ENCODE peak calls at places on chromosomes 16 and 17, in eight cellular contexts. One of them, this sample, is unnamed.

GRCh38 chr16:53201900-53202299 is 147.1 kb downstream of the CHD9 start:
- DNase-seq in activated T-cell treated with anti-CD3 and anti-CD28 coated beads, Interleukin-2, amount 50 U/mL, for 72 hours: no peak
- DNase-seq in Peyer's patch: no peak
- DNase-seq in effector CD4-positive, alpha-beta T cell: no peak
- DNase-seq in sigmoid colon: no peak
- DNase-seq in iPS DF 19.7: no peak
- DNase-seq in NCI-H2081: no peak
- DNase-seq in AG10803: no peak
- DNase-seq in this sample: no peak

GRCh38 chr17:43953746-43954145 is at the start of gene PYY:
- DNase-seq in iPS DF 19.7: no peak
- DNase-seq in sigmoid colon: no peak
- DNase-seq in activated T-cell treated with anti-CD3 and anti-CD28 coated beads, Interleukin-2, amount 50 U/mL, for 72 hours: no peak
- DNase-seq in Peyer's patch: no peak
- DNase-seq in AG10803: no peak
- DNase-seq in effector CD4-positive, alpha-beta T cell: no peak
- DNase-seq in NCI-H2081: no peak
- DNase-seq in this sample: no peak

GRCh38 chr16:352547-353403 is at the start of gene AXIN1:
- DNase-seq in Peyer's patch: peak
- DNase-seq in AG10803: peak
- DNase-seq in NCI-H2081: peak
- DNase-seq in iPS DF 19.7: peak
- DNase-seq in effector CD4-positive, alpha-beta T cell: peak
- DNase-seq in activated T-cell treated with anti-CD3 and anti-CD28 coated beads, Interleukin-2, amount 50 U/mL, for 72 hours: peak
- DNase-seq in sigmoid colon: peak
- DNase-seq in this sample: peak

GRCh38 chr16:48816393-48816792 is 206.4 kb upstream of the N4BP1 start:
- DNase-seq in NCI-H2081: no peak
- DNase-seq in AG10803: no peak
- DNase-seq in effector CD4-positive, alpha-beta T cell: no peak
- DNase-seq in Peyer's patch: no peak
- DNase-seq in sigmoid colon: no peak
- DNase-seq in iPS DF 19.7: no peak
- DNase-seq in activated T-cell treated with anti-CD3 and anti-CD28 coated beads, Interleukin-2, amount 50 U/mL, for 72 hours: no peak
- DNase-seq in this sample: no peak

GRCh38 chr17:75084039-75084660 is 3.6 kb upstream of the SLC16A5 start:
- DNase-seq in effector CD4-positive, alpha-beta T cell: no peak
- DNase-seq in activated T-cell treated with anti-CD3 and anti-CD28 coated beads, Interleukin-2, amount 50 U/mL, for 72 hours: peak
- DNase-seq in iPS DF 19.7: no peak
- DNase-seq in Peyer's patch: no peak
- DNase-seq in sigmoid colon: no peak
- DNase-seq in AG10803: no peak
- DNase-seq in NCI-H2081: no peak
- DNase-seq in this sample: no peak

GRCh38 chr16:49463529-49463928 is 89.9 kb downstream of the C16orf78 start:
- DNase-seq in activated T-cell treated with anti-CD3 and anti-CD28 coated beads, Interleukin-2, amount 50 U/mL, for 72 hours: peak
- DNase-seq in Peyer's patch: peak
- DNase-seq in NCI-H2081: no peak
- DNase-seq in sigmoid colon: peak
- DNase-seq in effector CD4-positive, alpha-beta T cell: peak
- DNase-seq in iPS DF 19.7: no peak
- DNase-seq in AG10803: no peak
- DNase-seq in this sample: no peak

GRCh38 chr17:37506678-37507077 is 17.0 kb downstream of the DUSP14 start:
- DNase-seq in Peyer's patch: no peak
- DNase-seq in effector CD4-positive, alpha-beta T cell: no peak
- DNase-seq in sigmoid colon: no peak
- DNase-seq in iPS DF 19.7: no peak
- DNase-seq in NCI-H2081: no peak
- DNase-seq in AG10803: no peak
- DNase-seq in activated T-cell treated with anti-CD3 and anti-CD28 coated beads, Interleukin-2, amount 50 U/mL, for 72 hours: no peak
- DNase-seq in this sample: no peak

GRCh38 chr17:73592531-73592961 is 51.7 kb downstream of the SDK2 start:
- DNase-seq in NCI-H2081: no peak
- DNase-seq in sigmoid colon: no peak
- DNase-seq in Peyer's patch: no peak
- DNase-seq in iPS DF 19.7: no peak
- DNase-seq in activated T-cell treated with anti-CD3 and anti-CD28 coated beads, Interleukin-2, amount 50 U/mL, for 72 hours: no peak
- DNase-seq in effector CD4-positive, alpha-beta T cell: no peak
- DNase-seq in AG10803: peak
- DNase-seq in this sample: no peak

GRCh38 chr17:27793168-27793905 is 7.0 kb downstream of the NOS2 start:
- DNase-seq in iPS DF 19.7: no peak
- DNase-seq in NCI-H2081: no peak
- DNase-seq in AG10803: no peak
- DNase-seq in activated T-cell treated with anti-CD3 and anti-CD28 coated beads, Interleukin-2, amount 50 U/mL, for 72 hours: no peak
- DNase-seq in Peyer's patch: no peak
- DNase-seq in effector CD4-positive, alpha-beta T cell: no peak
- DNase-seq in sigmoid colon: no peak
- DNase-seq in this sample: peak

GRCh38 chr17:13099079-13099478 is 81.3 kb upstream of the ELAC2 start:
- DNase-seq in NCI-H2081: no peak
- DNase-seq in effector CD4-positive, alpha-beta T cell: no peak
- DNase-seq in sigmoid colon: no peak
- DNase-seq in activated T-cell treated with anti-CD3 and anti-CD28 coated beads, Interleukin-2, amount 50 U/mL, for 72 hours: no peak
- DNase-seq in AG10803: no peak
- DNase-seq in Peyer's patch: no peak
- DNase-seq in iPS DF 19.7: no peak
- DNase-seq in this sample: no peak

GRCh38 chr16:76970087-76970744 is 220.8 kb upstream of the MON1B start:
- DNase-seq in Peyer's patch: no peak
- DNase-seq in activated T-cell treated with anti-CD3 and anti-CD28 coated beads, Interleukin-2, amount 50 U/mL, for 72 hours: no peak
- DNase-seq in effector CD4-positive, alpha-beta T cell: no peak
- DNase-seq in NCI-H2081: no peak
- DNase-seq in sigmoid colon: no peak
- DNase-seq in AG10803: no peak
- DNase-seq in iPS DF 19.7: no peak
- DNase-seq in this sample: no peak

GRCh38 chr16:74713325-74713724 is 12.7 kb upstream of the MLKL start:
- DNase-seq in effector CD4-positive, alpha-beta T cell: no peak
- DNase-seq in activated T-cell treated with anti-CD3 and anti-CD28 coated beads, Interleukin-2, amount 50 U/mL, for 72 hours: no peak
- DNase-seq in AG10803: no peak
- DNase-seq in sigmoid colon: no peak
- DNase-seq in NCI-H2081: no peak
- DNase-seq in iPS DF 19.7: no peak
- DNase-seq in Peyer's patch: no peak
- DNase-seq in this sample: no peak

GRCh38 chr16:86653289-86654006 is 75.1 kb downstream of the FOXL1 start:
- DNase-seq in iPS DF 19.7: no peak
- DNase-seq in Peyer's patch: no peak
- DNase-seq in effector CD4-positive, alpha-beta T cell: no peak
- DNase-seq in AG10803: peak
- DNase-seq in NCI-H2081: no peak
- DNase-seq in sigmoid colon: no peak
- DNase-seq in activated T-cell treated with anti-CD3 and anti-CD28 coated beads, Interleukin-2, amount 50 U/mL, for 72 hours: no peak
- DNase-seq in this sample: no peak

GRCh38 chr17:16975266-16975651 is 3.3 kb upstream of the TNFRSF13B start:
- DNase-seq in NCI-H2081: no peak
- DNase-seq in activated T-cell treated with anti-CD3 and anti-CD28 coated beads, Interleukin-2, amount 50 U/mL, for 72 hours: no peak
- DNase-seq in Peyer's patch: no peak
- DNase-seq in AG10803: no peak
- DNase-seq in sigmoid colon: peak
- DNase-seq in effector CD4-positive, alpha-beta T cell: no peak
- DNase-seq in iPS DF 19.7: no peak
- DNase-seq in this sample: no peak

GRCh38 chr17:47237841-47238240 is 15.8 kb upstream of the ITGB3 start:
- DNase-seq in NCI-H2081: no peak
- DNase-seq in effector CD4-positive, alpha-beta T cell: no peak
- DNase-seq in activated T-cell treated with anti-CD3 and anti-CD28 coated beads, Interleukin-2, amount 50 U/mL, for 72 hours: no peak
- DNase-seq in sigmoid colon: no peak
- DNase-seq in AG10803: no peak
- DNase-seq in iPS DF 19.7: no peak
- DNase-seq in Peyer's patch: no peak
- DNase-seq in this sample: no peak

GRCh38 chr16:78684040-78684611 is 584.7 kb downstream of the WWOX start:
- DNase-seq in effector CD4-positive, alpha-beta T cell: no peak
- DNase-seq in AG10803: peak
- DNase-seq in sigmoid colon: peak
- DNase-seq in Peyer's patch: peak
- DNase-seq in activated T-cell treated with anti-CD3 and anti-CD28 coated beads, Interleukin-2, amount 50 U/mL, for 72 hours: no peak
- DNase-seq in NCI-H2081: no peak
- DNase-seq in iPS DF 19.7: no peak
- DNase-seq in this sample: peak

GRCh38 chr17:4594406-4595349 is 10.3 kb downstream of the SMTNL2 start:
- DNase-seq in NCI-H2081: no peak
- DNase-seq in sigmoid colon: no peak
- DNase-seq in AG10803: no peak
- DNase-seq in Peyer's patch: peak
- DNase-seq in effector CD4-positive, alpha-beta T cell: no peak
- DNase-seq in iPS DF 19.7: no peak
- DNase-seq in activated T-cell treated with anti-CD3 and anti-CD28 coated beads, Interleukin-2, amount 50 U/mL, for 72 hours: peak
- DNase-seq in this sample: no peak

GRCh38 chr17:31489295-31490018 is 98.0 kb downstream of the RAB11FIP4 start:
- DNase-seq in sigmoid colon: no peak
- DNase-seq in Peyer's patch: peak
- DNase-seq in NCI-H2081: no peak
- DNase-seq in AG10803: no peak
- DNase-seq in effector CD4-positive, alpha-beta T cell: no peak
- DNase-seq in activated T-cell treated with anti-CD3 and anti-CD28 coated beads, Interleukin-2, amount 50 U/mL, for 72 hours: no peak
- DNase-seq in iPS DF 19.7: no peak
- DNase-seq in this sample: no peak

GRCh38 chr17:48194097-48194550 is 86.6 kb downstream of the SNX11 start:
- DNase-seq in NCI-H2081: no peak
- DNase-seq in sigmoid colon: no peak
- DNase-seq in activated T-cell treated with anti-CD3 and anti-CD28 coated beads, Interleukin-2, amount 50 U/mL, for 72 hours: no peak
- DNase-seq in iPS DF 19.7: no peak
- DNase-seq in AG10803: peak
- DNase-seq in effector CD4-positive, alpha-beta T cell: no peak
- DNase-seq in Peyer's patch: no peak
- DNase-seq in this sample: no peak

GRCh38 chr16:68453816-68454215 is 5.5 kb upstream of the SMPD3 start:
- DNase-seq in effector CD4-positive, alpha-beta T cell: no peak
- DNase-seq in iPS DF 19.7: no peak
- DNase-seq in Peyer's patch: no peak
- DNase-seq in activated T-cell treated with anti-CD3 and anti-CD28 coated beads, Interleukin-2, amount 50 U/mL, for 72 hours: no peak
- DNase-seq in sigmoid colon: no peak
- DNase-seq in AG10803: no peak
- DNase-seq in NCI-H2081: no peak
- DNase-seq in this sample: no peak

GRCh38 chr17:16363749-16364536 is 10.7 kb upstream of the CENPV start:
- DNase-seq in effector CD4-positive, alpha-beta T cell: peak
- DNase-seq in iPS DF 19.7: no peak
- DNase-seq in activated T-cell treated with anti-CD3 and anti-CD28 coated beads, Interleukin-2, amount 50 U/mL, for 72 hours: peak
- DNase-seq in Peyer's patch: peak
- DNase-seq in AG10803: peak
- DNase-seq in NCI-H2081: peak
- DNase-seq in sigmoid colon: peak
- DNase-seq in this sample: peak

GRCh38 chr16:50066482-50067289 is 916 bp downstream of the HEATR3 start:
- DNase-seq in iPS DF 19.7: no peak
- DNase-seq in sigmoid colon: no peak
- DNase-seq in NCI-H2081: no peak
- DNase-seq in Peyer's patch: no peak
- DNase-seq in activated T-cell treated with anti-CD3 and anti-CD28 coated beads, Interleukin-2, amount 50 U/mL, for 72 hours: no peak
- DNase-seq in effector CD4-positive, alpha-beta T cell: no peak
- DNase-seq in AG10803: no peak
- DNase-seq in this sample: no peak

GRCh38 chr16:85169333-85170065 is 57.2 kb upstream of the CIBAR2 start:
- DNase-seq in Peyer's patch: no peak
- DNase-seq in NCI-H2081: no peak
- DNase-seq in iPS DF 19.7: no peak
- DNase-seq in activated T-cell treated with anti-CD3 and anti-CD28 coated beads, Interleukin-2, amount 50 U/mL, for 72 hours: peak
- DNase-seq in sigmoid colon: no peak
- DNase-seq in AG10803: peak
- DNase-seq in effector CD4-positive, alpha-beta T cell: no peak
- DNase-seq in this sample: no peak

This sample was measured in left ventricle myocardium inferior.